ENCODE peak calls at places on chromosomes 7 and 10, in five cellular contexts. P is fibroblast of mammary gland, L is GM12865, N is lower leg skin, D is transverse colon. J is an unnamed sample.

GRCh38 chr10:24318517-24318916 is 109.6 kb downstream of the KIAA1217 start:
- DNase-seq in P (no peak), L (no peak), N (no peak), D (no peak), J (peak)

GRCh38 chr7:134016223-134016941 is 110.8 kb upstream of the LRGUK start:
- DNase-seq in P (peak), L (peak), N (no peak), D (peak), J (peak)

GRCh38 chr7:88338521-88338920 is 31.8 kb upstream of the STEAP4 start:
- DNase-seq in P (no peak), L (no peak), N (no peak), D (no peak), J (no peak)

GRCh38 chr10:123583639-123584418 is 82.3 kb upstream of the GPR26 start:
- DNase-seq in P (peak), L (no peak), N (peak), D (peak), J (peak)

GRCh38 chr7:78326189-78326588 is 527.6 kb downstream of the PHTF2 start:
- DNase-seq in P (peak), L (no peak), N (no peak), D (no peak), J (peak)

GRCh38 chr7:5348134-5349004 is 65.6 kb downstream of the SLC29A4 start:
- DNase-seq in P (no peak), L (no peak), N (no peak), D (no peak), J (no peak)

GRCh38 chr10:122186822-122187810 is 84.0 kb upstream of the BTBD16 start:
- DNase-seq in P (no peak), L (no peak), N (no peak), D (no peak), J (no peak)

GRCh38 chr10:34698979-34699378 is 116.1 kb downstream of the PARD3 start:
- DNase-seq in P (peak), L (no peak), N (no peak), D (no peak), J (peak)

GRCh38 chr10:125024496-125025234 is 82.7 kb downstream of the ZRANB1 start:
- DNase-seq in P (no peak), L (no peak), N (no peak), D (no peak), J (no peak)

DNA sequence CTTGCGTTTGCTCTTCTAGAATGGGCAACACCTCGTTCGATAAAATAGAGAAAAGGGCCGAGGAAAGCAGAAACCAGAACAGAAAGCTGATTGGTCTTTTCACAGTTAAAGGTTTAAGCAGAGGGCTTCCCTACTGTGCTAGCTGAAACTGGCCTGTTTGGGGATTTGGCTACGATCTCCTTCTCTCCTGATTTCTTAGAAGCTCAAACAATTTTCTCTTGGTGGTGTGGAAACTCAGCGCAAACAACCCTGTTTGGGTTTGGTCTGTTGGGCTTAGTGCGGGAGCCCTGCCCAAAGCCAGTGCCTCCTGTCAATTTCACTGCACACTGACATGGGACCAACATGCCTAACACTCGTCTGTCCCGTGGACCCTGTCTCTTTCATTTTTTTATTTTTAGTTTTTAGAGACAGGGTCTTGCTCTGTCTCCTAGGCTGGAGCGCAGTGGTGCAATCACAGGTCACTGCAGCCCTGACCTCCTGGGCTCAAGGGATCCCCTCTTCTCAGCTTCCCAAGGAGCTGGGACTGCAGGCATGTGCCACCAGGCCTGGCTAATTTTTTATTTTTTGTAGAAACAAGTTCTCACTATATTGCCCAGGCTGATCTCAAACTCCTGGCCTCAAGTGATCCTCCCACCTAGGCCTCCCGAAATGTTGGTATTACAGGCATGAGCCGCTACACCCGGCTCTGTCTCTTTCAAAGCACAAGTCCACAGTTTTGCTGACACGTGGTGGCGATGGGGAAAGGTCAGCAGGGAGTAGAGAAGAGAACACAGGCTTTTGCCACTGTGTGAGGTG is 16.5 kb upstream of the BNIP3 start:
- DNase-seq in P (no peak), L (no peak), N (no peak), D (no peak), J (no peak)
- H3K4me3 ChIP-seq in P (no peak), L (no peak), N (no peak), D (no peak), J (no peak)

GRCh38 chr10:100004805-100005510 is 4.8 kb downstream of the DNMBP start:
- DNase-seq in P (no peak), L (no peak), N (no peak), D (no peak), J (no peak)
- H3K4me3 ChIP-seq in P (peak), L (no peak), N (no peak), D (no peak), J (no peak)

DNA sequence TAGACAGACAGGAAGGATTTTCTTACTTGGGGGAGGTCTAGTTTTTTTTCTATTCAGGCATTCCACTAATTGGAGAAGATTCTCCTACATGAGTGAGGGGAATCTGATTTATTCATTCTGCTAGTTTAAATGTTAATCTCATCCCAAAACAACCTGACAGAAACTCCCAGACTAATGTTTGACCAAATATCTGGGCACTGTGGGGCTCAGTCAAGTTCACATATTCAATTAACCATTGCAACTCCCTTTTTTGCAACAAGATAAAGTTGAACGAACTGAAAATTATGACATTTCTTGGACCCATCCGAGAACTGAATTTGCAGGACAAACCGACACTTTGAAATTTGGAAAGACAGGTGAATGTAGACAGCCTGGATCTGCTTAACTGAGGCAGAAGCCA is 194.4 kb upstream of the PTER start:
- DNase-seq in P (no peak), L (no peak), N (no peak), D (no peak), J (no peak)
- H3K4me3 ChIP-seq in P (no peak), L (no peak), N (no peak), D (no peak), J (no peak)

GRCh38 chr7:66419210-66419609 is 209.5 kb upstream of the KCTD7 start:
- DNase-seq in P (no peak), L (no peak), N (no peak), D (no peak), J (no peak)

GRCh38 chr7:66409493-66409892 is 204.4 kb downstream of the TPST1 start:
- DNase-seq in P (no peak), L (no peak), N (no peak), D (no peak), J (no peak)

GRCh38 chr7:66415659-66416265 is 210.6 kb downstream of the TPST1 start:
- DNase-seq in P (peak), L (no peak), N (no peak), D (no peak), J (no peak)

GRCh38 chr7:66418537-66418936 is 210.1 kb upstream of the KCTD7 start:
- DNase-seq in P (no peak), L (no peak), N (no peak), D (no peak), J (no peak)

DNA sequence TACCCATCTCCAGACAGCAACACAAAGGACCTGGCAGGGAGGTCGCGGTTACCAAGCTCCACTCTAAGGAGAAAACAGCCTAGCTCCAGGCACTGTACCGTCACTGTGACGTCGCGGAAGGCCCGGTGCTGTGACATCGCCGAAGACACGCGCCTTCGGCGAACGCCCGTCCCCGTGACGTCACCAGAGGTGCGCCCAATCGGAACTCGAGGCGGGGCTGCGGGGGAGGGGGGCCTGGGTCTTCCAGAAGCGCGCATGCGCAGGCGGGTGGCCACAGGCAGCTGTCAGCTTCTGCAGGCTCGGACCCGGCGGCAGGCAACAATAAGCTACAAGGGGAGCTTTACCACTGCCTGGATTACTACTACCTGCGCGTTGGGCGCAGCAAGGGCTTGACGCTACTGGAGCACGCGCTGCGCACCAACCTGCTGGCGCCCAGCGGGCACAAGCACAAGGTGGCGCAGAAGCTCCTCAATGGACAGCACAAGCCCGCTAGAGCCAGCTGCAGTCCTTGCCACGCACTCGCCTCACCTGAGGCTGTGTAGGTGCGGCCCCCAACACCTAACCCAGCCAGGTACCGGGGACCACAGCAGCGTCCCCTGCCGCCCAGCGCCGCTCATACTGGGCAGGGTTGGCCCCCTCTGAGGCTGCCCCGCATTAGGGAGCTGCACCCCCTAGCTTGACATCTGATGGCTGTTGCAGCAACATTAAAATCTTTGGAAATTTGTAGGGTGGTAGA is 208.4 kb downstream of the TPST1 start:
- DNase-seq in P (peak), L (peak), N (peak), D (peak), J (peak)
- H3K4me3 ChIP-seq in P (peak), L (peak), N (peak), D (peak), J (peak)

DNA sequence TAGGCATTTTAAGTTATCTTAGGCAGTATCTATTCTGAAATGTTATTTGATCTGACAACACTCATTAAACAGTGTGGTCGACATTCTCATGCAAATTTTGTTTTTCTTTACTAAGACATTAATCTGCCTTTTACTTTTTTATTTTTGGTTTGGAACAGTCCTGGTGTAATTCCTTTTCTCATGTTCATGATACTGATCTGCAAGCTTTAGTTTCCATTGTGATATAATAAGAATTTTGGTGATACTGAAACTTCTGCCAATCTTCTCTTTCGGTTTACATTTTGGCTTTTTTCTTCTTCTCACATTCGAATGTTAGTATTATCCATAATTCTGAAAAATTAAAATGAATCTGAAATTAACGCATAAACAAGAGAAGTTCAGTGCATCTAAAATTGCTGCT is 281.9 kb upstream of the MTPN start:
- DNase-seq in P (no peak), L (no peak), N (no peak), D (no peak), J (no peak)
- H3K4me3 ChIP-seq in P (no peak), L (no peak), N (no peak), D (no peak), J (no peak)

DNA sequence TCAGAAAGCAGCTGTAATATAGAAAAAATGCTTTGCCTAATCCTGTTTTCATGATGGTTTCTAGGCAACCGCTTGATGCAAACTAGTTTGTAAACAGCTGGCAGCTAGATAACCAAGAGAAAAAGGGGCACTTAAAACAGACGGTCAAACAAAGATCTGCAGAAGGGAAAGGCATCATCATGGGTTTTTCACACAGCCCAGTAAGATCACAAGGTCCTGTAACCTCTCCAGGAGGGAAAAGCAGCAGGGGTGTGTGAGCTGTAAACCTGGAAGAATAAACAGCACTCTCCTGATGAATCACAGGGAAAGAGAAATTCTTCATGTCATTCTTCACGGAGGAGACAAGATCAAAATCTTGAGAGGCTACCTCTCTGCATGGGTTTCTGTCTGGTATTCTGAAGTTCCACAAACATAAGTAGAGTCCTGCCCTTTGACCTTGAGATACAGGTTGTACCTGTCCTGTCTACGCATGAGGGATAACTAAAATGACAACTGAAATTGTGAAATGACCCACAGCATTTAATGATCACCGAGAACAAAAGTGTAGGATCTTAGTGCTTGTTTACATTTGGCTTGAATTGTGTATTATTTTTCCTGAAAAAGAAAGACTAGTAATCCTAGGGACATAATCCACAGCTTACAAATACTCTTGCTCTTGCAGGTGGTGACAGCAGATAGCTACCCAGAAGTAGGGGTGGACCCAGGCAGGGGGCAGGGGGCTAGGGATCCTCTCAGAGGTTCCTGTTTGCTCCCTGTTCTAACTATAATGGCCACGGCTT is 48.0 kb downstream of the CREB3L2 start:
- DNase-seq in P (peak), L (peak), N (no peak), D (peak), J (peak)
- H3K4me3 ChIP-seq in P (no peak), L (no peak), N (no peak), D (no peak), J (no peak)

GRCh38 chr7:23285657-23286646 is 13.2 kb upstream of the MALSU1 start:
- DNase-seq in P (no peak), L (no peak), N (no peak), D (no peak), J (no peak)
- H3K4me3 ChIP-seq in P (no peak), L (no peak), N (no peak), D (no peak), J (no peak)